ENCODE peak calls at places on chromosomes 2 and 18, in nine cellular contexts. A is activated CD8-positive, alpha-beta memory T cell treated with anti-CD3 and anti-CD28 coated beads, Interleukin-2, amount 50 U/mL, for 48 hours; G is lower leg skin; Y is CD4-positive, alpha-beta T cell; Q is neural crest cell; O is fibroblast of villous mesenchyme; F is NCI-H1092; N is AG08396; J is HL-60. K is an unnamed sample.
A peak's percentile ranks its signal among the peaks of the same experiment; 100 is the strongest.

GRCh38 chr2:215332876-215333600 is 21.2 kb downstream of the ATIC start:
- DNase-seq in Q (no peak), J (no peak), O (no peak), G (no peak), A (no peak), Y (no peak), N (no peak), F (no peak), K (no peak)

GRCh38 chr2:31382452-31383120 is 32.0 kb downstream of the XDH start:
- DNase-seq in N (no peak), F (no peak), A (no peak), O (no peak), J (no peak), G (peak; percentile 64), Q (no peak), Y (no peak), K (no peak)

GRCh38 chr18:45166341-45167108 is 448.8 kb upstream of the SLC14A2 start:
- DNase-seq in A (no peak), N (peak; percentile 26), Y (no peak), O (peak; percentile 87), G (no peak), F (no peak), J (no peak), Q (no peak), K (no peak)

GRCh38 chr2:64626963-64627760 is 26.6 kb downstream of the SERTAD2 start:
- DNase-seq in F (peak; percentile 57), O (no peak), Q (peak; percentile 41), N (no peak), Y (no peak), A (no peak), G (peak; percentile 81), J (no peak), K (no peak)

GRCh38 chr2:170818294-170819104 is 1.8 kb downstream of the GAD1 start:
- DNase-seq in O (no peak), J (no peak), Q (no peak), N (no peak), Y (no peak), F (no peak), A (peak; percentile 67), G (peak; percentile 84), K (no peak)

GRCh38 chr2:96508521-96509113 is 3.5 kb upstream of the NEURL3 start:
- DNase-seq in Y (no peak), Q (no peak), N (no peak), O (no peak), G (peak; percentile 85), J (no peak), A (peak; percentile 58), F (no peak), K (no peak)

GRCh38 chr2:108364676-108365297 is 13.0 kb upstream of the SULT1C4 start:
- DNase-seq in N (no peak), Y (no peak), G (no peak), Q (no peak), O (no peak), A (no peak), F (no peak), J (no peak), K (no peak)

GRCh38 chr18:21450503-21450902 is 150.0 kb downstream of the ESCO1 start:
- DNase-seq in G (no peak), A (no peak), Y (no peak), J (no peak), Q (no peak), O (no peak), N (no peak), F (no peak), K (no peak)

GRCh38 chr2:234980476-234981187 is 28.8 kb downstream of the SH3BP4 start:
- DNase-seq in Q (no peak), G (no peak), Y (no peak), F (no peak), O (no peak), J (no peak), A (no peak), N (no peak), K (peak; percentile 42)

GRCh38 chr18:76445741-76446232 is 49.3 kb downstream of the ZNF516 start:
- DNase-seq in O (no peak), A (peak; percentile 44), N (no peak), F (no peak), Q (no peak), J (no peak), G (peak; percentile 68), Y (no peak), K (no peak)

GRCh38 chr2:144939590-144939989 is 419.7 kb upstream of the ZEB2 start:
- DNase-seq in N (no peak), A (no peak), Y (no peak), G (no peak), F (no peak), J (no peak), O (no peak), Q (no peak), K (no peak)

GRCh38 chr2:120587326-120587996 is 148.2 kb upstream of the GLI2 start:
- DNase-seq in G (no peak), O (no peak), N (no peak), J (no peak), A (no peak), F (no peak), Y (no peak), Q (peak; percentile 35), K (no peak)

GRCh38 chr2:10844083-10844482 is 31.5 kb upstream of the PDIA6 start:
- DNase-seq in Y (no peak), F (no peak), Q (peak; percentile 46), N (peak; percentile 81), G (no peak), A (no peak), J (no peak), O (peak; percentile 61), K (no peak)

GRCh38 chr2:188130317-188130716 is 161.4 kb upstream of the GULP1 start:
- DNase-seq in F (no peak), A (no peak), Q (no peak), N (no peak), O (no peak), G (no peak), Y (no peak), J (no peak), K (no peak)

GRCh38 chr2:138716183-138716582 is 64.0 kb downstream of the NXPH2 start:
- DNase-seq in Y (no peak), J (no peak), O (peak; percentile 18), F (no peak), G (no peak), Q (no peak), N (no peak), A (no peak), K (no peak)

GRCh38 chr2:218944759-218945404 is 14.6 kb upstream of the CDK5R2 start:
- DNase-seq in F (no peak), J (no peak), A (no peak), N (no peak), Q (no peak), O (no peak), Y (no peak), G (no peak), K (no peak)

GRCh38 chr2:23659773-23660172 is 267.1 kb downstream of the ATAD2B start:
- DNase-seq in Q (no peak), F (no peak), N (no peak), A (no peak), G (no peak), J (no peak), O (no peak), Y (no peak), K (no peak)

GRCh38 chr2:96143231-96143847 is 1.9 kb downstream of the DUSP2 start:
- DNase-seq in J (no peak), F (no peak), G (no peak), Q (no peak), O (no peak), A (no peak), N (no peak), Y (no peak), K (no peak)

GRCh38 chr2:16030206-16031054 is 90.1 kb downstream of the MYCN start:
- DNase-seq in O (no peak), A (no peak), G (peak; percentile 68), J (no peak), F (no peak), N (no peak), Q (peak; percentile 71), Y (no peak), K (no peak)

GRCh38 chr2:233385489-233386044 is 31.3 kb downstream of the DGKD start:
- DNase-seq in A (peak; percentile 78), J (no peak), F (no peak), G (no peak), N (no peak), O (no peak), Q (no peak), Y (peak; percentile 47), K (no peak)

GRCh38 chr2:191679818-191680600 is 2.1 kb downstream of the NABP1 start:
- DNase-seq in F (no peak), A (no peak), Q (no peak), J (peak; percentile 55), G (no peak), Y (no peak), O (peak; percentile 69), N (peak; percentile 35), K (no peak)

GRCh38 chr2:236872971-236873370 is 212.7 kb upstream of the COPS8 start:
- DNase-seq in Q (no peak), N (no peak), J (no peak), A (no peak), F (no peak), Y (no peak), O (no peak), G (peak; percentile 65), K (no peak)

GRCh38 chr18:39030124-39030655 is 1464.6 kb upstream of the CELF4 start:
- DNase-seq in G (no peak), A (no peak), J (no peak), F (no peak), Y (no peak), O (no peak), N (no peak), Q (no peak), K (no peak)

GRCh38 chr18:59700535-59700967 is 3.3 kb upstream of the CCBE1 start:
- DNase-seq in F (no peak), O (peak; percentile 14), Q (no peak), N (no peak), A (no peak), Y (no peak), J (no peak), G (no peak), K (no peak)

GRCh38 chr2:162435676-162436075 is 91.7 kb downstream of the GCA start:
- DNase-seq in O (no peak), F (no peak), N (no peak), J (no peak), G (no peak), Y (no peak), A (no peak), Q (no peak), K (no peak)

GRCh38 chr2:238952261-238952924 is 104.5 kb downstream of the TWIST2 start:
- DNase-seq in A (no peak), N (peak; percentile 49), J (no peak), O (peak; percentile 40), F (no peak), Q (no peak), G (no peak), Y (no peak), K (no peak)

GRCh38 chr2:2698182-2699116 is 367.4 kb upstream of the MYT1L start:
- DNase-seq in O (no peak), Q (peak; percentile 13), F (peak; percentile 40), Y (no peak), G (no peak), A (no peak), J (no peak), N (no peak), K (peak; percentile 41)

K was measured in endothelial cell.